ENCODE peak calls at places on chromosomes 16 and 17, in five cellular contexts. H, D, M, Z and U are unnamed samples.

GRCh38 chr16:85104821-85105391 is 7.4 kb downstream of the CIBAR2 start:
- DNase-seq in H (no peak), D (no peak), M (no peak), Z (peak), U (no peak)

GRCh38 chr16:10828851-10829331 is 10.3 kb upstream of the TVP23A start:
- DNase-seq in H (no peak), D (no peak), M (peak), Z (no peak), U (no peak)

GRCh38 chr17:44979426-44980273 is 11.5 kb upstream of the C1QL1 start:
- DNase-seq in H (no peak), D (peak), M (no peak), Z (no peak), U (no peak)

GRCh38 chr17:58504826-58505351 is 9.5 kb downstream of the MTMR4 start:
- DNase-seq in H (no peak), D (no peak), M (peak), Z (no peak), U (no peak)

GRCh38 chr16:76343761-76344160 is 66.6 kb downstream of the CNTNAP4 start:
- DNase-seq in H (no peak), D (no peak), M (no peak), Z (no peak), U (no peak)

GRCh38 chr17:4845128-4845527 is 12.0 kb downstream of the MINK1 start:
- DNase-seq in H (no peak), D (no peak), M (no peak), Z (no peak), U (no peak)

GRCh38 chr16:19700319-19700781 is 17.7 kb downstream of the KNOP1 start:
- DNase-seq in H (no peak), D (peak), M (no peak), Z (no peak), U (no peak)

GRCh38 chr16:68040506-68041288 is 17.6 kb downstream of the DUS2 start:
- DNase-seq in H (peak), D (peak), M (peak), Z (peak), U (peak)

GRCh38 chr17:59558953-59559352 is 6.5 kb upstream of the DHX40 start:
- DNase-seq in H (no peak), D (peak), M (no peak), Z (no peak), U (no peak)

GRCh38 chr16:69931631-69932030 is 19.5 kb upstream of the CLEC18A start:
- DNase-seq in H (no peak), D (no peak), M (no peak), Z (no peak), U (no peak)

GRCh38 chr17:17779015-17779611 is 57.7 kb downstream of the SREBF1 start:
- DNase-seq in H (no peak), D (no peak), M (no peak), Z (no peak), U (no peak)

GRCh38 chr16:22665048-22665797 is 148.7 kb upstream of the HS3ST2 start:
- DNase-seq in H (no peak), D (no peak), M (no peak), Z (no peak), U (no peak)

GRCh38 chr17:71163121-71163812 is 957.6 kb upstream of the SOX9 start:
- DNase-seq in H (no peak), D (peak), M (peak), Z (no peak), U (no peak)

GRCh38 chr16:85607331-85607765 is 5.8 kb upstream of the GSE1 start:
- DNase-seq in H (no peak), D (peak), M (peak), Z (no peak), U (peak)

GRCh38 chr17:14197582-14197981 is 39.1 kb downstream of the CDRT15 start:
- DNase-seq in H (peak), D (no peak), M (no peak), Z (peak), U (no peak)

GRCh38 chr16:65547799-65548446 is 426.1 kb upstream of the CDH11 start:
- DNase-seq in H (no peak), D (no peak), M (no peak), Z (no peak), U (peak)

GRCh38 chr17:82658796-82659452 is 10.7 kb upstream of the WDR45B start:
- DNase-seq in H (no peak), D (no peak), M (no peak), Z (no peak), U (no peak)

GRCh38 chr17:81165246-81166032 is at the start of gene PVALEF:
- DNase-seq in H (no peak), D (peak), M (no peak), Z (no peak), U (peak)

GRCh38 chr17:65013613-65014391 is 42.7 kb downstream of the GNA13 start:
- DNase-seq in H (no peak), D (no peak), M (no peak), Z (peak), U (peak)

GRCh38 chr16:57469917-57470470 is 7.5 kb downstream of the POLR2C start:
- DNase-seq in H (no peak), D (peak), M (no peak), Z (no peak), U (no peak)

GRCh38 chr17:78137392-78138203 is 7.0 kb downstream of the TMC8 start:
- DNase-seq in H (no peak), D (no peak), M (peak), Z (peak), U (peak)

GRCh38 chr16:86990451-86990850 is 326.7 kb downstream of the C16orf95 start:
- DNase-seq in H (no peak), D (no peak), M (peak), Z (no peak), U (no peak)

GRCh38 chr16:55734665-55735064 is 78.9 kb downstream of the SLC6A2 start:
- DNase-seq in H (no peak), D (no peak), M (no peak), Z (no peak), U (peak)

GRCh38 chr16:51527349-51527748 is 376.3 kb upstream of the SALL1 start:
- DNase-seq in H (no peak), D (no peak), M (no peak), Z (no peak), U (no peak)

GRCh38 chr16:66677179-66677578 is 19.4 kb downstream of the CMTM4 start:
- DNase-seq in H (no peak), D (no peak), M (no peak), Z (no peak), U (no peak)

GRCh38 chr17:59357929-59358328 is 26.5 kb downstream of the YPEL2 start:
- DNase-seq in H (no peak), D (no peak), M (no peak), Z (no peak), U (no peak)

GRCh38 chr17:76872221-76872873 is 4.1 kb downstream of the MGAT5B start:
- DNase-seq in H (no peak), D (no peak), M (peak), Z (no peak), U (no peak)

GRCh38 chr17:75740631-75741077 is 19.4 kb downstream of the ITGB4 start:
- DNase-seq in H (no peak), D (no peak), M (no peak), Z (no peak), U (no peak)

GRCh38 chr17:76927982-76928381 is 59.8 kb downstream of the MGAT5B start:
- DNase-seq in H (no peak), D (no peak), M (no peak), Z (no peak), U (no peak)

GRCh38 chr16:75288596-75289120 is 37.2 kb upstream of the BCAR1 start:
- DNase-seq in H (peak), D (no peak), M (no peak), Z (peak), U (no peak)

GRCh38 chr17:81440511-81441244 is 45.4 kb downstream of the BAHCC1 start:
- DNase-seq in H (no peak), D (peak), M (peak), Z (no peak), U (peak)

GRCh38 chr17:28897769-28898259 is 281 bp upstream of the FLOT2 start:
- DNase-seq in H (peak), D (no peak), M (no peak), Z (no peak), U (no peak)

GRCh38 chr16:72938426-72939164 is 109.3 kb downstream of the ZFHX3 start:
- DNase-seq in H (no peak), D (peak), M (peak), Z (no peak), U (no peak)

GRCh38 chr16:89860747-89861304 is 12.6 kb upstream of the TCF25 start:
- DNase-seq in H (peak), D (peak), M (peak), Z (peak), U (peak)

GRCh38 chr17:72591500-72592241 is 470.9 kb downstream of the SOX9 start:
- DNase-seq in H (no peak), D (peak), M (peak), Z (no peak), U (peak)

GRCh38 chr17:63395075-63395815 is 50.9 kb downstream of the CYB561 start:
- DNase-seq in H (no peak), D (no peak), M (no peak), Z (no peak), U (no peak)